ENCODE peak calls at places on chromosomes 7 and 10, in six cellular contexts. T is HCT116, N is Peyer's patch, W is foreskin fibroblast, X is neural crest cell, E is osteocyte. H is an unnamed sample.

GRCh38 chr10:78903351-78903940 is 165.3 kb upstream of the ZMIZ1 start:
- DNase-seq in W (no peak), T (no peak), E (peak), X (no peak), N (peak), H (no peak)

GRCh38 chr10:5659702-5660528 is 6.5 kb downstream of the ASB13 start:
- DNase-seq in T (peak), N (peak), W (peak), X (no peak), E (no peak), H (peak)

GRCh38 chr7:157930926-157931466 is 594.2 kb downstream of the DNAJB6 start:
- DNase-seq in E (no peak), X (no peak), W (no peak), N (no peak), T (no peak), H (peak)

GRCh38 chr7:91243591-91244368 is 20.5 kb upstream of the FZD1 start:
- DNase-seq in N (no peak), X (no peak), E (no peak), W (peak), T (no peak), H (no peak)

GRCh38 chr10:49285232-49285631 is 13.7 kb upstream of the C10orf71 start:
- DNase-seq in E (no peak), W (no peak), X (no peak), N (no peak), T (no peak), H (peak)

GRCh38 chr10:43700306-43700705 is 51.6 kb upstream of the ZNF32 start:
- DNase-seq in E (peak), W (peak), N (no peak), X (no peak), T (no peak), H (no peak)

GRCh38 chr10:96978621-96979154 is 146.6 kb downstream of the LCOR start:
- DNase-seq in X (no peak), N (no peak), T (no peak), E (no peak), W (no peak), H (no peak)

GRCh38 chr7:86814980-86815379 is 171.3 kb downstream of the GRM3 start:
- DNase-seq in W (peak), T (peak), X (peak), E (no peak), N (no peak), H (no peak)

GRCh38 chr7:139016931-139017511 is 18.8 kb downstream of the ZC3HAV1L start:
- DNase-seq in W (peak), N (peak), T (peak), X (peak), E (no peak), H (no peak)

GRCh38 chr10:94193466-94193924 is 169.2 kb downstream of the NOC3L start:
- DNase-seq in E (no peak), X (no peak), W (peak), T (no peak), N (no peak), H (no peak)

GRCh38 chr10:6973904-6974303 is 393.8 kb upstream of the PRKCQ start:
- DNase-seq in T (no peak), W (no peak), X (no peak), N (peak), E (no peak), H (no peak)

GRCh38 chr7:143367972-143368371 is 5.5 kb upstream of the FAM131B start:
- DNase-seq in X (no peak), N (peak), E (no peak), T (peak), W (peak), H (no peak)

GRCh38 chr7:107939472-107940145 is 48.6 kb downstream of the DLD start:
- DNase-seq in N (peak), X (no peak), T (no peak), E (no peak), W (peak), H (no peak)

GRCh38 chr10:70192325-70192966 is 22.1 kb upstream of the SAR1A start:
- DNase-seq in T (no peak), E (no peak), N (no peak), X (no peak), W (peak), H (no peak)

DNA sequence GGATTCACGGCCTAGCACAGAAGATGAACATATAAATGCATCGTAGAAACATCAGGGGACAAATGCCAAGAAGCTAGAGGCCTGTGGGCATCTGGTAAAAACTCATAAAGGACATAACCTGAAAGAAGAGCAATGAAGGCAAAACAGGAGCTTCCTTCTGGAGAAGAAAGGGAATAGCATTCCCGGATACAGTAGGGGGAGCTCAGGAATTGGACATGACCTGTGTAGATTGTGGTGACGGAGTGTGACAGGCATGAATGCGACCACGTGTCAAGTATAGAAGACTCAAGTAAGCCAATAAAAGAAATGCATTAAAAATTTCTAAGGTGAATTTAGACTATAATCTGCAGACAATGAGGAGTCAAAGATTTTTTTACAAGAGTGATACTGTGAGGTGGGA is 270.1 kb downstream of the AGMO start:
- DNase-seq in N (no peak), W (no peak), T (no peak), X (no peak), E (no peak), H (no peak)
- TF ChIP-seq CTCF in N (no peak), W (no peak), T (no peak), X (no peak), E (no peak), H (no peak)

DNA sequence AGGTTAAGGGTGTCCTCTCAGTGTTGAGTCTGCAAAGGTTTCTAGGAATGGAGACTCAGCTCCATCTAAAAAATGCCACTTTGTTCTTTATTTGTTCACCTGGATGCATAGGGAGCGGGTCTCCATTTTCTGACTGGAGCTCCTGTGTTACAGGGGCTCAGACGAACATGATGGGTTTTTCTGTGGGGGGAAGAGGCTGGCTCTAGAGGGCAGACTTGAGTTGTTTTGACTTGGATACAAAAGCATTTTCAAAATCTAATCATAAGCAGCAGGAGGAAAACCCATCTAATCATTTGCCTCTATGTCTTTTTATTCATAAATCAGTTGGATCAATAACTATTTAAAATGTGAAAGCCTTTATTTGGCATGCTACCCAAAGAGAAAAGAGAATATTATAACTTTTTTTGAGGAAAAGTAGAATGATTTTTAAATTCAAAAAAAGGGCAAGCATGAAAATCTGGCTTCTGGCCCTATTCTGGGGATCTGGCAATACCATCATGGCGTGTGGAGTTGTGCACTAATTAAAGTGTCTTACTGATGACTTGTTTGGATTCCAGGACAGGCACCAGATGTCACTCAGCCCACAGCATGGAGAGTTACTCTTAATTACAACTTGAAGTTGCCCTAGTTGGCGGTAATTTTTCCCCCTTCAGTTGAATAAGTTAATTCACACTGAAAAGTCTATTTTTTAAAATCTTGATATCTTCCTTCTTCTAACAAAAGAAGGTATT is 594.9 kb downstream of the REEP3 start:
- DNase-seq in N (peak), X (peak), T (no peak), E (no peak), W (no peak), H (no peak)
- TF ChIP-seq CTCF in N (peak), X (peak), T (peak), E (peak), W (peak), H (no peak)

DNA sequence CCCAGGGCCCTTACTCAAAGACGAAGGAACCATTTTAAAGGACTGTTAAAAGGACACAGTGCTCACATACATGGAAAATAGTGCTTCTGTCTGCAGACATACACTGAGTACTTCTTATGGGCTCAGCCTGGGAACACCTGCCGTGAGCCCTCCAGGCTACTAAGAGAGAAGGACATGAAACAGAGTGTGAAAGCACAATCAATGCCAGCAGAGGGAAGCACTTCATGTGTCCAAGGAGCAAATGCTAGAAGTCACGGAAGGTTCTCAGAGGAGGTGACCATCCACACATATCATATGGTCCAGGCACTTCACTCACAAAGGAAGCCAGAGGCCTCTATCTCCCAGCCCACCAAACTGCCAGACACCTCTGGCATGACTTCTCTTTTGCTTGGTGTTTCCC is 15.5 kb downstream of the ELMO1 start:
- DNase-seq in X (no peak), E (no peak), T (no peak), N (no peak), W (no peak), H (no peak)
- TF ChIP-seq CTCF in X (no peak), E (no peak), T (no peak), N (no peak), W (no peak), H (peak)

GRCh38 chr7:913736-914520 is 37.6 kb downstream of the GET4 start:
- DNase-seq in N (peak), W (no peak), X (no peak), E (no peak), T (no peak), H (no peak)
- TF ChIP-seq CTCF in N (peak), W (no peak), X (no peak), E (no peak), T (no peak), H (no peak)

H was measured in CD14-positive monocyte.